ENCODE peak calls at places on chromosomes 4 and X, in four cellular contexts. O is K562, K is GM12878, V is HepG2. J is an unnamed sample.

GRCh38 chr4:3196670-3197359 is 52.1 kb upstream of the MSANTD1 start:
- DNase-seq in V (no peak), O (no peak), K (no peak), J (no peak)

GRCh38 chr4:99863804-99864203 is 30.4 kb downstream of the LAMTOR3 start:
- DNase-seq in K (no peak), V (no peak), O (peak; percentile 33), J (no peak)

GRCh38 chr4:179095585-179096228 is 1653.5 kb upstream of the AGA start:
- DNase-seq in V (no peak), K (no peak), O (peak; percentile 23), J (peak; percentile 57)

GRCh38 chr4:128757712-128758111 is 51.8 kb upstream of the JADE1 start:
- DNase-seq in V (no peak), K (no peak), O (no peak), J (no peak)

GRCh38 chr4:116018831-116019230 is 905.4 kb upstream of the NDST4 start:
- DNase-seq in K (no peak), V (no peak), O (no peak), J (no peak)

GRCh38 chr4:3285558-3286334 is 7.1 kb upstream of the RGS12 start:
- DNase-seq in K (no peak), V (peak; percentile 56), O (no peak), J (peak; percentile 10)

GRCh38 chr4:7759221-7759620 is 180.4 kb downstream of the AFAP1 start:
- DNase-seq in K (no peak), V (no peak), O (no peak), J (no peak)

GRCh38 chr4:151429957-151430548 is 21.1 kb downstream of the FHIP1A start:
- DNase-seq in V (no peak), O (no peak), K (no peak), J (no peak)

GRCh38 chr4:170391066-170391754 is 301.5 kb upstream of the AADAT start:
- DNase-seq in O (no peak), V (no peak), K (no peak), J (no peak)

GRCh38 chrX:18833071-18833731 is 125.8 kb downstream of the PPEF1 start:
- DNase-seq in K (no peak), O (no peak), V (no peak), J (no peak)

GRCh38 chrX:37912286-37912685 is 64.9 kb upstream of the DYNLT3 start:
- DNase-seq in V (no peak), K (no peak), O (no peak), J (no peak)

GRCh38 chrX:71998836-71999509 is 88.3 kb downstream of the NHSL2 start:
- DNase-seq in O (peak; percentile 28), V (peak; percentile 12), K (no peak), J (no peak)

GRCh38 chr4:157885785-157886184 is 287.0 kb downstream of the GASK1B start:
- DNase-seq in V (no peak), O (no peak), K (no peak), J (no peak)

GRCh38 chr4:189974056-189974455 is 33.4 kb downstream of the FRG1 start:
- DNase-seq in K (no peak), V (peak; percentile 15), O (peak; percentile 35), J (no peak)

GRCh38 chr4:78565971-78566372 is 14.4 kb downstream of the ANXA3 start:
- DNase-seq in O (no peak), V (peak; percentile 92), K (no peak), J (no peak)

GRCh38 chr4:86993909-86994672 is 59.3 kb downstream of the AFF1 start:
- DNase-seq in V (peak; percentile 74), O (no peak), K (no peak), J (no peak)

GRCh38 chr4:36197501-36197900 is 46.8 kb downstream of the ARAP2 start:
- DNase-seq in V (no peak), K (no peak), O (no peak), J (no peak)

GRCh38 chrX:102712216-102712966 is at the start of gene GPRASP2:
- DNase-seq in O (peak; percentile 28), K (no peak), V (no peak), J (peak; percentile 53)

GRCh38 chr4:82230310-82230709 is 143.5 kb downstream of the HNRNPD start:
- DNase-seq in O (no peak), K (no peak), V (no peak), J (no peak)

GRCh38 chr4:159547645-159548308 is 444.9 kb downstream of the RAPGEF2 start:
- DNase-seq in K (no peak), V (no peak), O (no peak), J (no peak)

GRCh38 chr4:156889616-156890594 is 81.7 kb downstream of the PDGFC start:
- DNase-seq in K (no peak), V (no peak), O (no peak), J (no peak)

GRCh38 chrX:12919620-12920019 is 13.2 kb downstream of the TLR8 start:
- DNase-seq in V (no peak), K (no peak), O (no peak), J (no peak)

GRCh38 chr4:88481557-88481956 is 24.6 kb downstream of the HERC5 start:
- DNase-seq in V (no peak), K (no peak), O (no peak), J (no peak)

GRCh38 chr4:89056953-89057398 is at the start of gene FAM13A:
- DNase-seq in V (peak; percentile 12), K (peak; percentile 44), O (peak; percentile 96), J (peak; percentile 60)

GRCh38 chr4:26753642-26754041 is 107.0 kb upstream of the STIM2 start:
- DNase-seq in V (no peak), K (no peak), O (no peak), J (no peak)

GRCh38 chrX:134990475-134991473 is at the start of gene SMIM10:
- DNase-seq in O (peak; percentile 91), V (no peak), K (no peak), J (peak; percentile 36)

GRCh38 chr4:110508827-110509446 is 33.0 kb downstream of the ENPEP start:
- DNase-seq in K (no peak), O (peak; percentile 33), V (no peak), J (no peak)

DNA sequence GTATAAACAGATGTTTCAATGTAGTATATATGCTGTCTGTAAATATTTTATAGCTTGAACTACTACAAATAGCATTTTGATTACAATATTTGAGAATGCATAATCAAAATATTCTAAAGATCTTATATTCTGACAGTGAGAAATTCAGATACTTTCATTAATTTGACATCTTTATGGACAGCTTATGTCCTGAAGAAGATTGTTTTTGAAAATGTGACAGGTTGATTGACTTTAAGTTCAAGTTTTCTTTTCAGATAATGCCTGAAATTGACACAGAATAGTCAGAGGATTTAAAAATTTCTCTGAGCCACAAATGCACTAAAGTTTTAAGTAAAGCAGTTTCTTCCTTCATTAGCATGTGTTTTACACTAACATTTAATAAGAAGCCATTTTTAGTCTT is 799.8 kb downstream of the CCSER1 start:
- DNase-seq in V (no peak), K (no peak), O (no peak), J (no peak)
- TF ChIP-seq MAX in V (no peak), K (no peak), O (no peak), J (no peak)

GRCh38 chrX:68938244-68939004 is 109.6 kb downstream of the EFNB1 start:
- DNase-seq in O (no peak), K (no peak), V (no peak), J (no peak)
- TF ChIP-seq CREM in O (no peak), K (no peak), V (no peak), J (no peak)

DNA sequence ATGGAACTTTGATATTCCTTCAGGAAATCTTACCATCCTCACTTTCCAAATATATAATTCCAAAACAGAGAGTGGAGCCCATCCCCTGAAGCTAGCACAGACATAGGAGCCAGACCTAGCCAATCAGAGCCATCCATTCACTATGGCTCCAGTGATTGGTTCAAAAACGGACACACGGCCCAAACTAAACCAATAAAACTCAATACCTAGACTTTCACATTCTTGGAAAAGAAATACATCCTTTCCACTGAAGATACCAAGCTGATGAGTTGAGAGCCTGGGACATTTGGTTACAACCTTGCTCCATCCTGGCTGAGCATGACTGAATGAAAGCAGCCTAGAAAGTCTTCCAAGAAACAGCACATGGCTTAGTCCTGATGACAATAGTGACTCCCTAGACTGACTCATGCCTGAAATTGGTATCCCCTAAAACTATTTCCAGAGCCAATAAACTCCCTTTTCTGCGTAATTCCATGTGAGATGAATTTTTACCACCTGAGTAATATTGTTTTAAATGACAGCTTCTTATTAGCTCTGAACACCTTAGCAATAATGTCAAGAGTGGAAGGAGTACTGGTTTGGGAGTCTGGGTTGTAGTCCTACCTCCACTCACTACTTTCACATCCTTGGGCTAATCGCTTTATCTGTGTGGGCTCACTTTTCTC is 189.6 kb upstream of the LNX1 start:
- DNase-seq in V (no peak), K (no peak), O (no peak), J (no peak)
- TF ChIP-seq MAX in V (no peak), K (no peak), O (no peak), J (no peak)

GRCh38 chr4:138199568-138200235 is 42.4 kb downstream of the SLC7A11 start:
- DNase-seq in V (peak; percentile 98), O (no peak), K (no peak), J (no peak)
- TF ChIP-seq CREM in V (peak; percentile 83), O (no peak), K (peak; percentile 24), J (no peak)

GRCh38 chrX:97315939-97316338 is 432.2 kb downstream of the RPA4 start:
- DNase-seq in O (peak; percentile 36), K (no peak), V (no peak), J (peak; percentile 43)
- TF ChIP-seq MAX in O (no peak), K (no peak), V (no peak), J (no peak)

J was measured in WTC11.